ENCODE peak calls at places on chromosomes 12 and 14, in five cellular contexts. One of them, this sample, is unnamed.

GRCh38 chr12:121038861-121039654 is at the start of gene OASL:
- DNase-seq in H7: no peak
- DNase-seq in Peyer's patch: peak; percentile 72
- DNase-seq in astrocyte: no peak
- DNase-seq in NCI-H1105: no peak
- DNase-seq in this sample: peak; percentile 77

GRCh38 chr12:39393890-39394289 is 49.0 kb downstream of the KIF21A start:
- DNase-seq in H7: peak; percentile 15
- DNase-seq in Peyer's patch: no peak
- DNase-seq in astrocyte: no peak
- DNase-seq in NCI-H1105: no peak
- DNase-seq in this sample: no peak

GRCh38 chr12:131831021-131831571 is 2.9 kb downstream of the MMP17 start:
- DNase-seq in H7: no peak
- DNase-seq in Peyer's patch: peak; percentile 47
- DNase-seq in astrocyte: no peak
- DNase-seq in NCI-H1105: peak; percentile 32
- DNase-seq in this sample: no peak

GRCh38 chr12:87266305-87266704 is 762.9 kb downstream of the C12orf50 start:
- DNase-seq in H7: peak; percentile 0
- DNase-seq in Peyer's patch: no peak
- DNase-seq in astrocyte: no peak
- DNase-seq in NCI-H1105: no peak
- DNase-seq in this sample: no peak

GRCh38 chr14:74836251-74836957 is 39.5 kb downstream of the PROX2 start:
- DNase-seq in H7: no peak
- DNase-seq in Peyer's patch: no peak
- DNase-seq in astrocyte: peak; percentile 44
- DNase-seq in NCI-H1105: no peak
- DNase-seq in this sample: no peak

GRCh38 chr14:77980475-77981321 is 180.8 kb downstream of the ADCK1 start:
- DNase-seq in H7: peak; percentile 83
- DNase-seq in Peyer's patch: peak; percentile 57
- DNase-seq in astrocyte: no peak
- DNase-seq in NCI-H1105: no peak
- DNase-seq in this sample: peak; percentile 83

GRCh38 chr12:132206093-132206434 is 61.8 kb downstream of the NOC4L start:
- DNase-seq in H7: no peak
- DNase-seq in Peyer's patch: no peak
- DNase-seq in astrocyte: no peak
- DNase-seq in NCI-H1105: no peak
- DNase-seq in this sample: no peak

GRCh38 chr14:86462193-86462592 is 932.2 kb downstream of the FLRT2 start:
- DNase-seq in H7: no peak
- DNase-seq in Peyer's patch: no peak
- DNase-seq in astrocyte: no peak
- DNase-seq in NCI-H1105: no peak
- DNase-seq in this sample: no peak

GRCh38 chr12:25702553-25702952 is 149.5 kb upstream of the LMNTD1 start:
- DNase-seq in H7: no peak
- DNase-seq in Peyer's patch: no peak
- DNase-seq in astrocyte: no peak
- DNase-seq in NCI-H1105: no peak
- DNase-seq in this sample: no peak

GRCh38 chr14:50067723-50068495 is 48.5 kb downstream of the VCPKMT start:
- DNase-seq in H7: no peak
- DNase-seq in Peyer's patch: no peak
- DNase-seq in astrocyte: peak; percentile 85
- DNase-seq in NCI-H1105: no peak
- DNase-seq in this sample: peak; percentile 72

GRCh38 chr14:94685166-94685581 is 73.0 kb downstream of the SERPINA3 start:
- DNase-seq in H7: no peak
- DNase-seq in Peyer's patch: no peak
- DNase-seq in astrocyte: no peak
- DNase-seq in NCI-H1105: no peak
- DNase-seq in this sample: no peak

GRCh38 chr12:88726806-88727722 is 146.8 kb upstream of the KITLG start:
- DNase-seq in H7: no peak
- DNase-seq in Peyer's patch: no peak
- DNase-seq in astrocyte: peak; percentile 11
- DNase-seq in NCI-H1105: no peak
- DNase-seq in this sample: no peak

GRCh38 chr12:34595749-34596733 is 573.7 kb downstream of the ALG10 start:
- DNase-seq in H7: no peak
- DNase-seq in Peyer's patch: peak; percentile 21
- DNase-seq in astrocyte: no peak
- DNase-seq in NCI-H1105: no peak
- DNase-seq in this sample: no peak

GRCh38 chr12:69648476-69648875 is 37.8 kb upstream of the LRRC10 start:
- DNase-seq in H7: no peak
- DNase-seq in Peyer's patch: no peak
- DNase-seq in astrocyte: peak; percentile 96
- DNase-seq in NCI-H1105: no peak
- DNase-seq in this sample: no peak

GRCh38 chr12:46470039-46470627 is 97.6 kb upstream of the SLC38A2 start:
- DNase-seq in H7: no peak
- DNase-seq in Peyer's patch: no peak
- DNase-seq in astrocyte: no peak
- DNase-seq in NCI-H1105: no peak
- DNase-seq in this sample: no peak

GRCh38 chr12:13539051-13539450 is 342.5 kb downstream of the EMP1 start:
- DNase-seq in H7: no peak
- DNase-seq in Peyer's patch: no peak
- DNase-seq in astrocyte: no peak
- DNase-seq in NCI-H1105: no peak
- DNase-seq in this sample: no peak

GRCh38 chr12:48023386-48023785 is 19.1 kb upstream of the COL2A1 start:
- DNase-seq in H7: peak; percentile 37
- DNase-seq in Peyer's patch: no peak
- DNase-seq in astrocyte: no peak
- DNase-seq in NCI-H1105: no peak
- DNase-seq in this sample: peak; percentile 74

GRCh38 chr14:25121342-25122129 is 71.6 kb upstream of the STXBP6 start:
- DNase-seq in H7: no peak
- DNase-seq in Peyer's patch: no peak
- DNase-seq in astrocyte: peak; percentile 91
- DNase-seq in NCI-H1105: no peak
- DNase-seq in this sample: no peak

GRCh38 chr14:64979336-64980074 is 7.2 kb upstream of the FNTB start:
- DNase-seq in H7: no peak
- DNase-seq in Peyer's patch: no peak
- DNase-seq in astrocyte: peak; percentile 52
- DNase-seq in NCI-H1105: no peak
- DNase-seq in this sample: no peak

GRCh38 chr12:52004042-52004648 is 2.6 kb upstream of the TAMALIN start:
- DNase-seq in H7: peak; percentile 90
- DNase-seq in Peyer's patch: no peak
- DNase-seq in astrocyte: peak; percentile 20
- DNase-seq in NCI-H1105: peak; percentile 2
- DNase-seq in this sample: peak; percentile 68

GRCh38 chr14:103067231-103067954 is 10.0 kb upstream of the CDC42BPB start:
- DNase-seq in H7: no peak
- DNase-seq in Peyer's patch: peak; percentile 73
- DNase-seq in astrocyte: peak; percentile 34
- DNase-seq in NCI-H1105: no peak
- DNase-seq in this sample: no peak

GRCh38 chr12:11639463-11639862 is 10.0 kb upstream of the ETV6 start:
- DNase-seq in H7: no peak
- DNase-seq in Peyer's patch: no peak
- DNase-seq in astrocyte: no peak
- DNase-seq in NCI-H1105: no peak
- DNase-seq in this sample: no peak

GRCh38 chr14:32469388-32470160 is 140.5 kb downstream of the AKAP6 start:
- DNase-seq in H7: no peak
- DNase-seq in Peyer's patch: no peak
- DNase-seq in astrocyte: peak; percentile 49
- DNase-seq in NCI-H1105: peak; percentile 23
- DNase-seq in this sample: no peak

GRCh38 chr12:45907955-45908354 is 82.4 kb downstream of the SCAF11 start:
- DNase-seq in H7: no peak
- DNase-seq in Peyer's patch: no peak
- DNase-seq in astrocyte: no peak
- DNase-seq in NCI-H1105: no peak
- DNase-seq in this sample: no peak

GRCh38 chr14:80942158-80942738 is 710 bp upstream of the CEP128 start:
- DNase-seq in H7: no peak
- DNase-seq in Peyer's patch: no peak
- DNase-seq in astrocyte: no peak
- DNase-seq in NCI-H1105: no peak
- DNase-seq in this sample: no peak

GRCh38 chr12:102172436-102172835 is 25.2 kb downstream of the PMCH start:
- DNase-seq in H7: no peak
- DNase-seq in Peyer's patch: no peak
- DNase-seq in astrocyte: peak; percentile 46
- DNase-seq in NCI-H1105: no peak
- DNase-seq in this sample: no peak

GRCh38 chr12:93939641-93940040 is 208.7 kb upstream of the PLXNC1 start:
- DNase-seq in H7: no peak
- DNase-seq in Peyer's patch: no peak
- DNase-seq in astrocyte: no peak
- DNase-seq in NCI-H1105: no peak
- DNase-seq in this sample: no peak

GRCh38 chr12:47811070-47811391 is 8.7 kb downstream of the HDAC7 start:
- DNase-seq in H7: peak; percentile 63
- DNase-seq in Peyer's patch: no peak
- DNase-seq in astrocyte: no peak
- DNase-seq in NCI-H1105: no peak
- DNase-seq in this sample: no peak

GRCh38 chr12:107320929-107321618 is 227.7 kb upstream of the CRY1 start:
- DNase-seq in H7: peak; percentile 76
- DNase-seq in Peyer's patch: no peak
- DNase-seq in astrocyte: peak; percentile 59
- DNase-seq in NCI-H1105: peak; percentile 80
- DNase-seq in this sample: no peak